ENCODE peak calls at places on chromosomes 7 and 10, in ten cellular contexts. One of them, this sample, is unnamed.

GRCh38 chr10:121899727-121900126 is 28.1 kb downstream of the ATE1 start:
- DNase-seq in pancreas: peak; percentile 22
- DNase-seq in tibial artery: no peak
- DNase-seq in nephron progenitor cell: no peak
- DNase-seq in neural progenitor cell: no peak
- DNase-seq in brain microvascular endothelial cell: no peak
- DNase-seq in adrenal gland: no peak
- DNase-seq in gastrocnemius medialis: no peak
- DNase-seq in GM20000: no peak
- DNase-seq in GM12865: no peak
- DNase-seq in this sample: no peak

GRCh38 chr7:108181073-108181985 is 51.2 kb upstream of the LAMB4 start:
- DNase-seq in nephron progenitor cell: peak; percentile 11
- DNase-seq in pancreas: no peak
- DNase-seq in brain microvascular endothelial cell: peak; percentile 14
- DNase-seq in GM20000: peak; percentile 42
- DNase-seq in gastrocnemius medialis: no peak
- DNase-seq in neural progenitor cell: peak; percentile 51
- DNase-seq in tibial artery: no peak
- DNase-seq in GM12865: peak; percentile 61
- DNase-seq in adrenal gland: no peak
- DNase-seq in this sample: no peak

GRCh38 chr7:28990200-28990960 is 32.2 kb upstream of the TRIL start:
- DNase-seq in gastrocnemius medialis: peak; percentile 64
- DNase-seq in pancreas: no peak
- DNase-seq in nephron progenitor cell: peak; percentile 41
- DNase-seq in neural progenitor cell: peak; percentile 20
- DNase-seq in brain microvascular endothelial cell: peak; percentile 34
- DNase-seq in tibial artery: peak; percentile 56
- DNase-seq in adrenal gland: no peak
- DNase-seq in GM12865: no peak
- DNase-seq in GM20000: no peak
- DNase-seq in this sample: no peak

GRCh38 chr7:42159150-42159549 is 77.9 kb downstream of the GLI3 start:
- DNase-seq in tibial artery: no peak
- DNase-seq in GM20000: no peak
- DNase-seq in GM12865: no peak
- DNase-seq in pancreas: no peak
- DNase-seq in nephron progenitor cell: no peak
- DNase-seq in neural progenitor cell: no peak
- DNase-seq in gastrocnemius medialis: no peak
- DNase-seq in brain microvascular endothelial cell: no peak
- DNase-seq in adrenal gland: no peak
- DNase-seq in this sample: no peak

GRCh38 chr7:50206521-50207250 is 97.8 kb upstream of the IKZF1 start:
- DNase-seq in pancreas: no peak
- DNase-seq in brain microvascular endothelial cell: no peak
- DNase-seq in nephron progenitor cell: no peak
- DNase-seq in gastrocnemius medialis: no peak
- DNase-seq in GM20000: no peak
- DNase-seq in GM12865: no peak
- DNase-seq in tibial artery: no peak
- DNase-seq in adrenal gland: peak; percentile 47
- DNase-seq in neural progenitor cell: no peak
- DNase-seq in this sample: no peak

GRCh38 chr7:4166340-4166739 is 515.8 kb upstream of the FOXK1 start:
- DNase-seq in nephron progenitor cell: no peak
- DNase-seq in gastrocnemius medialis: no peak
- DNase-seq in adrenal gland: no peak
- DNase-seq in brain microvascular endothelial cell: no peak
- DNase-seq in neural progenitor cell: no peak
- DNase-seq in GM12865: no peak
- DNase-seq in tibial artery: no peak
- DNase-seq in pancreas: no peak
- DNase-seq in GM20000: no peak
- DNase-seq in this sample: no peak

GRCh38 chr10:132035476-132035875 is 30.3 kb upstream of the JAKMIP3 start:
- DNase-seq in tibial artery: no peak
- DNase-seq in pancreas: no peak
- DNase-seq in adrenal gland: no peak
- DNase-seq in GM12865: no peak
- DNase-seq in brain microvascular endothelial cell: no peak
- DNase-seq in nephron progenitor cell: no peak
- DNase-seq in gastrocnemius medialis: no peak
- DNase-seq in GM20000: no peak
- DNase-seq in neural progenitor cell: no peak
- DNase-seq in this sample: no peak

GRCh38 chr10:43452356-43452914 is 15.5 kb downstream of the ZNF487 start:
- DNase-seq in brain microvascular endothelial cell: no peak
- DNase-seq in nephron progenitor cell: no peak
- DNase-seq in pancreas: no peak
- DNase-seq in tibial artery: no peak
- DNase-seq in adrenal gland: no peak
- DNase-seq in GM20000: no peak
- DNase-seq in GM12865: no peak
- DNase-seq in neural progenitor cell: no peak
- DNase-seq in gastrocnemius medialis: no peak
- DNase-seq in this sample: no peak

GRCh38 chr7:21805793-21806192 is 139.9 kb downstream of the CDCA7L start:
- DNase-seq in GM20000: no peak
- DNase-seq in adrenal gland: no peak
- DNase-seq in brain microvascular endothelial cell: no peak
- DNase-seq in tibial artery: no peak
- DNase-seq in gastrocnemius medialis: no peak
- DNase-seq in nephron progenitor cell: no peak
- DNase-seq in GM12865: no peak
- DNase-seq in neural progenitor cell: no peak
- DNase-seq in pancreas: no peak
- DNase-seq in this sample: no peak

GRCh38 chr7:21806388-21806787 is 139.3 kb downstream of the CDCA7L start:
- DNase-seq in nephron progenitor cell: no peak
- DNase-seq in tibial artery: no peak
- DNase-seq in GM20000: no peak
- DNase-seq in adrenal gland: no peak
- DNase-seq in neural progenitor cell: no peak
- DNase-seq in brain microvascular endothelial cell: no peak
- DNase-seq in GM12865: no peak
- DNase-seq in pancreas: no peak
- DNase-seq in gastrocnemius medialis: no peak
- DNase-seq in this sample: no peak
- TF ChIP-seq CTCF in nephron progenitor cell: no peak
- TF ChIP-seq CTCF in tibial artery: no peak
- TF ChIP-seq CTCF in GM20000: no peak
- TF ChIP-seq CTCF in adrenal gland: no peak
- TF ChIP-seq CTCF in neural progenitor cell: no peak
- TF ChIP-seq CTCF in brain microvascular endothelial cell: no peak
- TF ChIP-seq CTCF in GM12865: no peak
- TF ChIP-seq CTCF in pancreas: no peak
- TF ChIP-seq CTCF in gastrocnemius medialis: no peak
- TF ChIP-seq CTCF in this sample: no peak

GRCh38 chr10:784759-785538 is 95.5 kb upstream of the DIP2C start:
- DNase-seq in nephron progenitor cell: peak; percentile 68
- DNase-seq in pancreas: peak; percentile 72
- DNase-seq in tibial artery: peak; percentile 54
- DNase-seq in GM20000: peak; percentile 49
- DNase-seq in adrenal gland: peak; percentile 90
- DNase-seq in neural progenitor cell: peak; percentile 78
- DNase-seq in gastrocnemius medialis: peak; percentile 61
- DNase-seq in brain microvascular endothelial cell: peak; percentile 85
- DNase-seq in GM12865: no peak
- DNase-seq in this sample: no peak
- TF ChIP-seq CTCF in nephron progenitor cell: no peak
- TF ChIP-seq CTCF in pancreas: no peak
- TF ChIP-seq CTCF in tibial artery: peak; percentile 25
- TF ChIP-seq CTCF in GM20000: no peak
- TF ChIP-seq CTCF in adrenal gland: no peak
- TF ChIP-seq CTCF in neural progenitor cell: no peak
- TF ChIP-seq CTCF in gastrocnemius medialis: no peak
- TF ChIP-seq CTCF in brain microvascular endothelial cell: peak; percentile 61
- TF ChIP-seq CTCF in GM12865: no peak
- TF ChIP-seq CTCF in this sample: no peak

DNA sequence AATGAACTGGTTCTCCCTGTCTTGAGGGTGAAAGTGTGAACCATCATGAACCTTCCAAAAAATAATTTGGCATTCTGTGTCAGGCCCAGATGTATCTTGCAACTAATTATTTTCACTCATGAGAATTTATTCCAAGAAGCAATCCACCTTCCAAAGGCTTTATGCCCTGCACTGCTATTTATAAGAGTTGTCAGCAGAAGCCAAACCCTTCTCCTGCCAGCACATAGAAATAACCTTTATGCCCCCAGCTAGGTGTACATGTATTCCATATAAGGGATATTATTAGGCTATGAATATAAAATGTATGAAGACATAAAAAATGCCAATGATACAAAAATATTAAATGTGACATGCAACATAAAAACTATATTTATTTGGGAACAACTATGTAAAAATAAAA is 69.0 kb upstream of the GDF10 start:
- DNase-seq in neural progenitor cell: no peak
- DNase-seq in nephron progenitor cell: no peak
- DNase-seq in gastrocnemius medialis: no peak
- DNase-seq in GM20000: no peak
- DNase-seq in pancreas: no peak
- DNase-seq in tibial artery: no peak
- DNase-seq in adrenal gland: no peak
- DNase-seq in GM12865: no peak
- DNase-seq in brain microvascular endothelial cell: no peak
- DNase-seq in this sample: no peak
- TF ChIP-seq CTCF in neural progenitor cell: no peak
- TF ChIP-seq CTCF in nephron progenitor cell: no peak
- TF ChIP-seq CTCF in gastrocnemius medialis: no peak
- TF ChIP-seq CTCF in GM20000: no peak
- TF ChIP-seq CTCF in pancreas: no peak
- TF ChIP-seq CTCF in tibial artery: no peak
- TF ChIP-seq CTCF in adrenal gland: no peak
- TF ChIP-seq CTCF in GM12865: no peak
- TF ChIP-seq CTCF in brain microvascular endothelial cell: no peak
- TF ChIP-seq CTCF in this sample: no peak

DNA sequence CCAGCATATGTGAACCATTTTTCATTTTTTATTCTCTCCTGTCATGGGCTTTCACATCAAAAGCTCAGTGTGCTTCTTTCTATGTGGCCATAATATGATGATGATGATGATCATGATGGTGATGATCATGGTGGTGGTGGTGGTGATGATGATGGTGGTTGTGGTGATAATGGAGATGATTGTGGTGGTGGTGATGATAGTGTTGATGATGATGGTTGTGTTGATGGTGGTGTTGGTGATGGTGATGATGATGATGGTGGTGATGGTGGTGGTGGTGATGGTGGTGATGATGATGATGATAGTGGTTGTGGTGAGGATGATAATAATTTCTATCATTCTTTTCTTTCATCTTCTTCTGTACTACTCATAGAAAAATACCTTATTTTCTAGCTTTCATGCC is 413.1 kb upstream of the VSTM2A start:
- DNase-seq in pancreas: no peak
- DNase-seq in nephron progenitor cell: no peak
- DNase-seq in neural progenitor cell: no peak
- DNase-seq in brain microvascular endothelial cell: no peak
- DNase-seq in adrenal gland: no peak
- DNase-seq in GM12865: no peak
- DNase-seq in GM20000: no peak
- DNase-seq in tibial artery: no peak
- DNase-seq in gastrocnemius medialis: no peak
- DNase-seq in this sample: no peak
- TF ChIP-seq CTCF in pancreas: no peak
- TF ChIP-seq CTCF in nephron progenitor cell: no peak
- TF ChIP-seq CTCF in neural progenitor cell: no peak
- TF ChIP-seq CTCF in brain microvascular endothelial cell: no peak
- TF ChIP-seq CTCF in adrenal gland: no peak
- TF ChIP-seq CTCF in GM12865: no peak
- TF ChIP-seq CTCF in GM20000: no peak
- TF ChIP-seq CTCF in tibial artery: no peak
- TF ChIP-seq CTCF in gastrocnemius medialis: no peak
- TF ChIP-seq CTCF in this sample: no peak

GRCh38 chr10:10925667-10926066 is 92.0 kb upstream of the CELF2 start:
- DNase-seq in neural progenitor cell: no peak
- DNase-seq in brain microvascular endothelial cell: no peak
- DNase-seq in GM20000: no peak
- DNase-seq in adrenal gland: no peak
- DNase-seq in GM12865: peak; percentile 3
- DNase-seq in tibial artery: no peak
- DNase-seq in nephron progenitor cell: no peak
- DNase-seq in gastrocnemius medialis: no peak
- DNase-seq in pancreas: no peak
- DNase-seq in this sample: no peak

GRCh38 chr10:10935032-10935431 is 82.6 kb upstream of the CELF2 start:
- DNase-seq in tibial artery: no peak
- DNase-seq in pancreas: no peak
- DNase-seq in gastrocnemius medialis: no peak
- DNase-seq in neural progenitor cell: no peak
- DNase-seq in GM20000: no peak
- DNase-seq in nephron progenitor cell: no peak
- DNase-seq in brain microvascular endothelial cell: no peak
- DNase-seq in adrenal gland: no peak
- DNase-seq in GM12865: no peak
- DNase-seq in this sample: no peak

GRCh38 chr10:10927608-10928007 is 90.1 kb upstream of the CELF2 start:
- DNase-seq in GM20000: no peak
- DNase-seq in nephron progenitor cell: no peak
- DNase-seq in tibial artery: no peak
- DNase-seq in gastrocnemius medialis: no peak
- DNase-seq in GM12865: no peak
- DNase-seq in pancreas: no peak
- DNase-seq in neural progenitor cell: no peak
- DNase-seq in adrenal gland: no peak
- DNase-seq in brain microvascular endothelial cell: no peak
- DNase-seq in this sample: no peak

GRCh38 chr10:10930979-10931743 is 86.5 kb upstream of the CELF2 start:
- DNase-seq in neural progenitor cell: peak; percentile 36
- DNase-seq in adrenal gland: no peak
- DNase-seq in brain microvascular endothelial cell: no peak
- DNase-seq in nephron progenitor cell: no peak
- DNase-seq in pancreas: no peak
- DNase-seq in GM12865: no peak
- DNase-seq in gastrocnemius medialis: no peak
- DNase-seq in tibial artery: no peak
- DNase-seq in GM20000: no peak
- DNase-seq in this sample: no peak
- TF ChIP-seq CTCF in neural progenitor cell: peak; percentile 54
- TF ChIP-seq CTCF in adrenal gland: no peak
- TF ChIP-seq CTCF in brain microvascular endothelial cell: peak; percentile 20
- TF ChIP-seq CTCF in nephron progenitor cell: no peak
- TF ChIP-seq CTCF in pancreas: no peak
- TF ChIP-seq CTCF in GM12865: no peak
- TF ChIP-seq CTCF in gastrocnemius medialis: no peak
- TF ChIP-seq CTCF in tibial artery: no peak
- TF ChIP-seq CTCF in GM20000: no peak
- TF ChIP-seq CTCF in this sample: no peak

GRCh38 chr7:47392241-47392759 is 189.6 kb downstream of the TNS3 start:
- DNase-seq in gastrocnemius medialis: peak; percentile 51
- DNase-seq in neural progenitor cell: peak; percentile 18
- DNase-seq in GM12865: no peak
- DNase-seq in nephron progenitor cell: no peak
- DNase-seq in tibial artery: peak; percentile 60
- DNase-seq in adrenal gland: peak; percentile 92
- DNase-seq in pancreas: peak; percentile 73
- DNase-seq in GM20000: no peak
- DNase-seq in brain microvascular endothelial cell: peak; percentile 14
- DNase-seq in this sample: no peak
- TF ChIP-seq CTCF in gastrocnemius medialis: peak; percentile 36
- TF ChIP-seq CTCF in neural progenitor cell: no peak
- TF ChIP-seq CTCF in GM12865: no peak
- TF ChIP-seq CTCF in nephron progenitor cell: no peak
- TF ChIP-seq CTCF in tibial artery: peak; percentile 45
- TF ChIP-seq CTCF in adrenal gland: peak; percentile 60
- TF ChIP-seq CTCF in pancreas: peak; percentile 16
- TF ChIP-seq CTCF in GM20000: no peak
- TF ChIP-seq CTCF in brain microvascular endothelial cell: peak; percentile 51
- TF ChIP-seq CTCF in this sample: no peak